ENCODE peak calls at places on chromosomes 4 and X, in seven cellular contexts. One of them, this sample, is unnamed.

GRCh38 chrX:100662153-100662552 is 18.2 kb downstream of the SRPX2 start:
- DNase-seq in GM12878: no peak
- DNase-seq in HepG2: no peak
- DNase-seq in H1: no peak
- DNase-seq in K562: no peak
- DNase-seq in HCT116: no peak
- DNase-seq in SK-N-SH: no peak
- DNase-seq in this sample: no peak

GRCh38 chrX:108494416-108495095 is 54.9 kb downstream of the COL4A5 start:
- DNase-seq in GM12878: no peak
- DNase-seq in HepG2: no peak
- DNase-seq in K562: no peak
- DNase-seq in H1: no peak
- DNase-seq in SK-N-SH: no peak
- DNase-seq in HCT116: no peak
- DNase-seq in this sample: no peak

GRCh38 chrX:74514384-74514783 is 93.1 kb downstream of the SLC16A2 start:
- DNase-seq in GM12878: no peak
- DNase-seq in H1: no peak
- DNase-seq in SK-N-SH: no peak
- DNase-seq in K562: no peak
- DNase-seq in HCT116: no peak
- DNase-seq in HepG2: peak; percentile 2
- DNase-seq in this sample: no peak

GRCh38 chr4:83109480-83110221 is 4.9 kb downstream of the PLAC8 start:
- DNase-seq in HepG2: no peak
- DNase-seq in SK-N-SH: peak; percentile 77
- DNase-seq in GM12878: no peak
- DNase-seq in HCT116: no peak
- DNase-seq in H1: no peak
- DNase-seq in K562: no peak
- DNase-seq in this sample: no peak

GRCh38 chr4:7462509-7462971 is 27.8 kb upstream of the PSAPL1 start:
- DNase-seq in GM12878: no peak
- DNase-seq in H1: peak; percentile 19
- DNase-seq in HCT116: peak; percentile 27
- DNase-seq in K562: no peak
- DNase-seq in SK-N-SH: peak; percentile 71
- DNase-seq in HepG2: peak; percentile 46
- DNase-seq in this sample: no peak

GRCh38 chr4:156190606-156191005 is 236.9 kb upstream of the CTSO start:
- DNase-seq in HepG2: no peak
- DNase-seq in GM12878: no peak
- DNase-seq in K562: no peak
- DNase-seq in H1: no peak
- DNase-seq in HCT116: no peak
- DNase-seq in SK-N-SH: no peak
- DNase-seq in this sample: no peak

GRCh38 chrX:105267167-105267566 is 46.7 kb upstream of the TEX13A start:
- DNase-seq in GM12878: no peak
- DNase-seq in HCT116: no peak
- DNase-seq in K562: no peak
- DNase-seq in SK-N-SH: no peak
- DNase-seq in HepG2: no peak
- DNase-seq in H1: no peak
- DNase-seq in this sample: no peak

GRCh38 chrX:68570598-68570997 is 71.7 kb downstream of the YIPF6 start:
- DNase-seq in HepG2: no peak
- DNase-seq in K562: no peak
- DNase-seq in SK-N-SH: no peak
- DNase-seq in HCT116: no peak
- DNase-seq in H1: no peak
- DNase-seq in GM12878: no peak
- DNase-seq in this sample: no peak

GRCh38 chrX:70313503-70313902 is 23.6 kb downstream of the KIF4A start:
- DNase-seq in H1: no peak
- DNase-seq in HCT116: no peak
- DNase-seq in HepG2: no peak
- DNase-seq in SK-N-SH: no peak
- DNase-seq in K562: no peak
- DNase-seq in GM12878: no peak
- DNase-seq in this sample: no peak

GRCh38 chr4:94621491-94622080 is 136.2 kb upstream of the BMPR1B start:
- DNase-seq in H1: no peak
- DNase-seq in SK-N-SH: peak; percentile 37
- DNase-seq in K562: peak; percentile 36
- DNase-seq in GM12878: no peak
- DNase-seq in HCT116: peak; percentile 38
- DNase-seq in HepG2: peak; percentile 28
- DNase-seq in this sample: no peak

GRCh38 chr4:3135155-3136011 is 60.9 kb downstream of the HTT start:
- DNase-seq in GM12878: no peak
- DNase-seq in HepG2: peak; percentile 45
- DNase-seq in H1: no peak
- DNase-seq in SK-N-SH: no peak
- DNase-seq in HCT116: no peak
- DNase-seq in K562: no peak
- DNase-seq in this sample: no peak

GRCh38 chr4:89024051-89024675 is 32.8 kb downstream of the FAM13A start:
- DNase-seq in HCT116: peak; percentile 65
- DNase-seq in K562: peak; percentile 52
- DNase-seq in H1: no peak
- DNase-seq in GM12878: peak; percentile 47
- DNase-seq in HepG2: peak; percentile 77
- DNase-seq in SK-N-SH: peak; percentile 62
- DNase-seq in this sample: peak; percentile 38

GRCh38 chrX:10922158-10922557 is 189.0 kb upstream of the HCCS start:
- DNase-seq in HCT116: no peak
- DNase-seq in K562: no peak
- DNase-seq in SK-N-SH: no peak
- DNase-seq in HepG2: peak; percentile 1
- DNase-seq in H1: no peak
- DNase-seq in GM12878: no peak
- DNase-seq in this sample: no peak

DNA sequence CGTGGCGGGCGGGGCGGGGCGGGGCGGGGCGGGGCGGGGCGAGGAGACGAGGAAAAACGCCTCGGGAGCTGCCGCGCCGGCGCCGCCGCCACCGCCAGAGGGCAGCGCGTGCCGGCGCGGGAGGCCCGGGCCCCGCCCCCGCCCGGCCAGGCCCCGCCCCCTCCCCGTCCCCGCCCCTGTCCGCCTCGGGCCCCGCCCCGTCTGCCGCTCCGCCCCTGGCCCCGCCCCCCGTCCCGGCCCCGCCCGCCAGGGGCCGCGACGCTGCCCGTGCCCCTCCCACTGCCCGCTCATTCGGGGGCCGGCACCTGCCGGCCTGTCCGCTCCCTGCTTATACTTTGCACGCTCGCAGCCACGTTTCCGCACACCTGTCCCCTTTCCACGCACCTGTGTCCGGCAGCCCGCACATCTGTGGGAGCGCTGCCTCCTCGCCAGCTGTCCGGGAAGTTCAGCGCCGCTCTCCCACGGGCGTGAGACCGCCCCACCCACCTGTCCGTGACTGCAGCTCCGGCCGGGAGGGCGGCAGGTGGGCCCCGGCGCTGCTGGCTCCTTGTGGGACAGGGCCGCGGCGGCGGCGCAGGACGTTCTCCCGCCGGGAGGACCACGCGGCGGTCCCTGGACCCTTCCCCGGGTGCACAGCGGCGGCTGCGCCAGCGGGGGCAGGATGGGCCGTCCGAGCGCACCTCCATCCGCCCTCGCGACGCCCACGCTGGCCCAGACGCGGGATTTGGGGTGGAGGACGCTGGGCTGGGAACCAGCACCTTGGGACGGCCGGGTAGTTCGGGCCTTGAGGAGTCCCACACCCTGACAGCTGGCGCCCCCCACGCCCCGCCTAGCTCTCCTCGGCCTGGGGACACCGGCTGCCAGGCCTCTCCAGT is 1.5 kb upstream of the FGFRL1 start:
- DNase-seq in HepG2: no peak
- DNase-seq in K562: peak; percentile 88
- DNase-seq in GM12878: no peak
- DNase-seq in SK-N-SH: peak; percentile 97
- DNase-seq in HCT116: no peak
- DNase-seq in H1: no peak
- DNase-seq in this sample: no peak
- TF ChIP-seq SIN3A in HepG2: peak; percentile 29
- TF ChIP-seq SIN3A in K562: no peak
- TF ChIP-seq SIN3A in GM12878: no peak
- TF ChIP-seq SIN3A in SK-N-SH: no peak
- TF ChIP-seq SIN3A in HCT116: no peak
- TF ChIP-seq SIN3A in H1: no peak
- TF ChIP-seq SIN3A in this sample: no peak

DNA sequence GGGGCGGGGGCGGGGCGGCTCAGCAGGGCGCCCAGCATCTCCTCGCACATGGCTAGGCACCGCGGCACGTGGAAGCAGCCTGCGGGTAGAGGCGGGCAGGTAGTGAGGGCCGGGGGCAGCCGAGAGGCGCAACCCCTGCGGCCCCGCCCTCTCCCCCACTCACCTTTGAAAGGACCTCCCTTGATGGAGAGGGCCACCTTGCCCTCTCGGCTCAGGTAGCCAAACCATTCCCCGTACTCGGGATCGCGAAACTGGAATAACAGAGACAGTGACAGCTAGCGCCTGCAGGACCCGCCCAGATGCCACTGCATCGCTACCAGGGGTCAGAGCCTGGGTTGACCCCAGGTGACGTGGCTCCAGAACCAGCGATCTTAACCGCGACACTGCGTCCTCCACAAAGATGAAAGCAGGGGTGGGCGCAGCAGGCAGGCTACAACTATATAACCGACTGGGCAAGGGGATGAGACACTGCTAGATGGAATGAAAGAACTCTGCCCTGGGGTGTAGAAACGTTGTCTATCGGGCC is 552 bp upstream of the NAA10 start:
- DNase-seq in H1: no peak
- DNase-seq in HCT116: no peak
- DNase-seq in GM12878: no peak
- DNase-seq in K562: peak; percentile 28
- DNase-seq in HepG2: no peak
- DNase-seq in SK-N-SH: no peak
- DNase-seq in this sample: no peak
- H3K27ac ChIP-seq in H1: no peak overlapping the region
- H3K27ac ChIP-seq in HCT116: peak overlapping the region; percentile 48
- H3K27ac ChIP-seq in GM12878: no peak overlapping the region
- H3K27ac ChIP-seq in K562: peak overlapping the region; percentile 46
- H3K27ac ChIP-seq in HepG2: peak overlapping the region; percentile 64
- H3K27ac ChIP-seq in SK-N-SH: no peak overlapping the region
- H3K27ac ChIP-seq in this sample: peak overlapping the region; percentile 66

DNA sequence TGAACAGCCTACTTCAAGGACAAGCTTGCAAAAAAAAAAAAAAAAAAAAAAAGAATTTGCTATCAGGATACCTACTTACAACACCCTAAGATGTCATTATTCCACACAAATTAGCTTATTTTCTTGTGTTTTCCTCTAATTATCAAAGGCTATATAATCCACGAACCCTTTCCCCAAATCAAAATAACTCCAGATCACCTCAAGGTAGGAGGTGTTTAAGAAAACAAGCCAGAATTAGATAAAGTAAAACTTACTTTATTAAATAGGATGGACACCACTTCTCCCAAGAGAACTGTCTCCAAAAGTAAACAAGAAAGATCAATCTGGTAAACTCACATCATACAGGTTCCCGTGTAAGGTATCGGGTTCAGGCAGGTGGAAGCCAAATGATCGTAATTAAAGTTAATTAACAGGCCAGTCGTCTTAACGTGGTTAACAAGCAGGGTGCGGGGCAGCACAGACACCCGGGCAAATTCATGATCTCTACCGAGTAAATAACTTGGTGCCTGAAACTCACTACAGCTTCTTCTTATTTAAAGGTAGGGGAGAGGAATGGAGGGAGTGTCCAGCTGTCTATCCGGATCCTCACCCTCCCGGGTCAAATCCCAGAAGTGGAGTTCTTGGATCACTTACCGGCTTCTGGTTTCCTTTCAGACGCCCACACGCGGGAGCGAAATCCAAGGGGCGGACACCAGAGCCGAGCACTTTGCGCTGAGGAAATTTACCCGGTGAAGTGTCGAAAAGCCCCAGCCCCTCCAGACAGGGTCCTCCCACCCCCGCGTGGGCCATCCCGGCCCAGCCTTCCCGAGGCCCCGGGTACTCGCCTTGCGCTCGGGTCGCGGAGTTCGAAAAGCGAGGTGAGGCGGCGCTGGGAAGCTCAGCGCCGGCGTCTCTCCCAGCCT is 708 bp downstream of the ARAP2 start:
- DNase-seq in HCT116: no peak
- DNase-seq in H1: no peak
- DNase-seq in SK-N-SH: peak; percentile 4
- DNase-seq in K562: peak; percentile 5
- DNase-seq in GM12878: no peak
- DNase-seq in HepG2: no peak
- DNase-seq in this sample: no peak
- H3K4me3 ChIP-seq in HCT116: peak overlapping the region; percentile 73
- H3K4me3 ChIP-seq in H1: peak overlapping the region; percentile 73
- H3K4me3 ChIP-seq in SK-N-SH: peak overlapping the region; percentile 29
- H3K4me3 ChIP-seq in K562: no peak overlapping the region
- H3K4me3 ChIP-seq in GM12878: peak overlapping the region; percentile 84
- H3K4me3 ChIP-seq in HepG2: peak overlapping the region; percentile 54
- H3K4me3 ChIP-seq in this sample: peak overlapping the region; percentile 62

GRCh38 chrX:17411189-17411588 is 36.2 kb downstream of the NHS start:
- DNase-seq in HepG2: no peak
- DNase-seq in HCT116: no peak
- DNase-seq in SK-N-SH: no peak
- DNase-seq in H1: no peak
- DNase-seq in K562: no peak
- DNase-seq in GM12878: no peak
- DNase-seq in this sample: no peak

GRCh38 chrX:17409566-17410290 is 34.7 kb downstream of the NHS start:
- DNase-seq in HCT116: no peak
- DNase-seq in SK-N-SH: no peak
- DNase-seq in K562: no peak
- DNase-seq in HepG2: no peak
- DNase-seq in H1: no peak
- DNase-seq in GM12878: no peak
- DNase-seq in this sample: no peak

GRCh38 chrX:17403231-17403691 is 28.3 kb downstream of the NHS start:
- DNase-seq in HepG2: no peak
- DNase-seq in H1: no peak
- DNase-seq in K562: no peak
- DNase-seq in HCT116: no peak
- DNase-seq in SK-N-SH: no peak
- DNase-seq in GM12878: no peak
- DNase-seq in this sample: no peak

DNA sequence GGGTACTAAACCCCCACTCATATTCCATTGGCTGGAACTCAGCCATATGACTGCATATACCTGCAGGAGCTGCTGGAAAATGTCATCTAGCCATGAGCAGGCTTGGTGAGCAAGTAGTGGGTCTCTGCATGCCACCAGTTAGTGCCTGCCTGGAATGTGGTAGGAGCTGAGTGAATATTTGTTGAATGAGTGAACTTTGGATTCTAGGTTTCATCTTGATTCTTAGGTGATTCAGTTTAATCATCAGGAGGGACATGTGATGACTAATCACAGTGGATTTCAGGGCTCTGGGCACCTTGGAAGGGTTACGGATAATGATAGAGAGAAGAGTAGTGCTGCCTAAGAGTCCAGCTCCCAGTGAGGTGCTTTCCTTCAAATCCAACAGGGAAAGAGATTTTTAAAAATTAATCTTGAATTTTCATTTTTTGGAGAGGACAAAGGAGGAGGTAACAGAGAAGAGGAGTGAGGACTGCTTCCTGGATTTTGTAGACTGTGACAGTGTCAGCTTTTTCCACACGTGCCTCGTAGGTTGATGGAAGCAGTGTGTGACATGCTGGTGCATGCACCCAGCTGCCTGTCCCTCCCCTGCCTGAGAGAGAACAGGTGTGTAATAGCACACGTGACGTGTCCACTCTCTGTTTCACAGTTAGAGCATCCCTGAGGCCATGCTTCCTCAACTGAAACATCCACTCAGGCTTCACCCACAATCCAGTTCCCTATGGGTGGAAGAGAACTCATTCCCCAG is 30.4 kb downstream of the NHS start:
- DNase-seq in GM12878: no peak
- DNase-seq in SK-N-SH: no peak
- DNase-seq in K562: no peak
- DNase-seq in H1: no peak
- DNase-seq in HCT116: peak; percentile 66
- DNase-seq in HepG2: peak; percentile 1
- DNase-seq in this sample: peak; percentile 30
- TF ChIP-seq SIN3A in GM12878: no peak
- TF ChIP-seq SIN3A in SK-N-SH: no peak
- TF ChIP-seq SIN3A in K562: no peak
- TF ChIP-seq SIN3A in H1: no peak
- TF ChIP-seq SIN3A in HCT116: no peak
- TF ChIP-seq SIN3A in HepG2: no peak
- TF ChIP-seq SIN3A in this sample: no peak

This sample was measured in Panc1.